ENCODE peak calls at places on chromosomes 3 and 15, in five cellular contexts. K is heart left ventricle, M is cardiac muscle cell, X is right cardiac atrium, N is endothelial cell of umbilical vein. V is an unnamed sample.

GRCh38 chr3:183230826-183231225 is 22.2 kb upstream of the B3GNT5 start:
- DNase-seq in K (no peak), M (no peak), N (no peak), X (no peak), V (no peak)

GRCh38 chr15:100671124-100671680 is 68.8 kb downstream of the ASB7 start:
- DNase-seq in N (no peak), X (no peak), K (no peak), M (no peak), V (no peak)

GRCh38 chr15:47870956-47871625 is 153.8 kb downstream of the SEMA6D start:
- DNase-seq in M (no peak), N (peak; percentile 91), K (no peak), X (no peak), V (peak; percentile 68)

GRCh38 chr3:38141952-38142273 is 3.5 kb downstream of the MYD88 start:
- DNase-seq in X (no peak), K (no peak), M (no peak), N (no peak), V (no peak)

GRCh38 chr3:108106031-108106430 is 15.2 kb upstream of the CD47 start:
- DNase-seq in M (no peak), K (no peak), N (no peak), X (no peak), V (peak; percentile 76)

GRCh38 chr3:70832811-70833509 is 520.5 kb upstream of the MDFIC2 start:
- DNase-seq in M (no peak), K (no peak), N (no peak), X (no peak), V (peak; percentile 59)

GRCh38 chr15:73794501-73795133 is 41.5 kb upstream of the INSYN1 start:
- DNase-seq in N (no peak), X (no peak), M (no peak), K (no peak), V (no peak)

GRCh38 chr3:138608322-138609214 is at the start of gene FAIM:
- DNase-seq in N (peak; percentile 77), K (peak; percentile 80), X (peak; percentile 69), M (peak; percentile 70), V (no peak)

GRCh38 chr3:127794972-127795371 is 27.3 kb downstream of the MGLL start:
- DNase-seq in N (no peak), K (no peak), M (no peak), X (no peak), V (no peak)

GRCh38 chr3:128427175-128427857 is 39.4 kb downstream of the DNAJB8 start:
- DNase-seq in M (no peak), K (no peak), N (no peak), X (no peak), V (no peak)

GRCh38 chr15:45804028-45804427 is 169.2 kb downstream of the SQOR start:
- DNase-seq in N (no peak), X (no peak), K (no peak), M (no peak), V (no peak)

GRCh38 chr3:28053759-28054158 is 187.7 kb upstream of the CMC1 start:
- DNase-seq in K (no peak), X (no peak), M (no peak), N (no peak), V (peak; percentile 28)

GRCh38 chr3:184626942-184627341 is 65.4 kb downstream of the EPHB3 start:
- DNase-seq in M (peak; percentile 60), X (no peak), N (no peak), K (peak; percentile 66), V (no peak)

GRCh38 chr15:39713846-39714245 is 68.8 kb downstream of the FSIP1 start:
- DNase-seq in K (no peak), N (no peak), M (no peak), X (no peak), V (no peak)

GRCh38 chr3:21331321-21331720 is 419.7 kb downstream of the ZNF385D start:
- DNase-seq in K (no peak), N (no peak), X (no peak), M (no peak), V (no peak)

GRCh38 chr15:34038023-34038403 is 991 bp downstream of the AVEN start:
- DNase-seq in N (peak; percentile 46), K (no peak), M (no peak), X (no peak), V (no peak)

GRCh38 chr3:188111002-188111584 is 42.9 kb upstream of the LPP start:
- DNase-seq in N (no peak), M (no peak), K (no peak), X (no peak), V (no peak)

GRCh38 chr3:126720596-126720995 is 16.6 kb downstream of the CHCHD6 start:
- DNase-seq in M (no peak), K (no peak), N (no peak), X (no peak), V (no peak)

GRCh38 chr3:53842436-53843194 is 3.6 kb downstream of the CHDH start:
- DNase-seq in N (no peak), K (peak; percentile 58), M (peak; percentile 27), X (peak; percentile 46), V (no peak)

GRCh38 chr3:154885016-154885415 is 195.1 kb upstream of the MME start:
- DNase-seq in M (no peak), N (no peak), K (no peak), X (no peak), V (no peak)

GRCh38 chr15:79978694-79979519 is 7.9 kb upstream of the BCL2A1 start:
- DNase-seq in N (no peak), K (no peak), M (peak; percentile 14), X (no peak), V (peak; percentile 55)

GRCh38 chr3:183697610-183698317 is at the start of gene YEATS2:
- DNase-seq in M (peak; percentile 79), N (peak; percentile 66), K (peak; percentile 69), X (peak; percentile 71), V (peak; percentile 29)

GRCh38 chr3:40765884-40766283 is 241.1 kb downstream of the ZNF621 start:
- DNase-seq in K (no peak), M (no peak), N (no peak), X (no peak), V (peak; percentile 38)

GRCh38 chr3:100107227-100107626 is 7.1 kb downstream of the FILIP1L start:
- DNase-seq in X (no peak), K (no peak), N (no peak), M (no peak), V (no peak)

GRCh38 chr3:72475258-72476138 is 372.7 kb downstream of the SHQ1 start:
- DNase-seq in M (no peak), N (no peak), K (no peak), X (no peak), V (no peak)

GRCh38 chr15:29135266-29135665 is 134.4 kb downstream of the NSMCE3 start:
- DNase-seq in N (no peak), M (no peak), X (no peak), K (no peak), V (no peak)

GRCh38 chr3:101720851-101721649 is 3.4 kb upstream of the CEP97 start:
- DNase-seq in N (no peak), M (no peak), X (no peak), K (no peak), V (peak; percentile 38)
- H3K4me3 ChIP-seq in N (no peak overlapping the region), M (no peak overlapping the region), X (no peak overlapping the region), K (no peak overlapping the region), V (no peak overlapping the region)

DNA sequence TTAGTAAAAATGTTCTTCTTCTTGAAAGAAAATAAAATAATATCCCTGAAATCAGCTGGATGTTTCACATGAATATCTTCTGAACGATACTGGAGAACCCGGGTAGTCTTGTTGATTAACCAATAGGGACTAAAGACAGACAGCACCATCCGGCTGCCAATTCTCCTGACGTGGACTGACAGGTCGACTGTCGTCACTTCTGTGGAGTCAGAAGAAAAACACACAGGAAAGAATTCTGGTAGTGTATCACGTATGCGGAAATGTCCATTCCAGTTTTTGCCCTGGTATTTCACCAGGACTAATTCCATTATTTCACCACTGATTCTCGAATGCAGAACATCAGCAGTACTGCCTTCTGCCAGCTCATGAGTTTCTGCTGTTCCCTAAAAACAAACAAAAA is 144.6 kb downstream of the VPS13C start:
- DNase-seq in X (no peak), K (no peak), N (no peak), M (no peak), V (no peak)
- H3K4me3 ChIP-seq in X (no peak overlapping the region), K (no peak overlapping the region), N (no peak overlapping the region), M (no peak overlapping the region), V (no peak overlapping the region)

DNA sequence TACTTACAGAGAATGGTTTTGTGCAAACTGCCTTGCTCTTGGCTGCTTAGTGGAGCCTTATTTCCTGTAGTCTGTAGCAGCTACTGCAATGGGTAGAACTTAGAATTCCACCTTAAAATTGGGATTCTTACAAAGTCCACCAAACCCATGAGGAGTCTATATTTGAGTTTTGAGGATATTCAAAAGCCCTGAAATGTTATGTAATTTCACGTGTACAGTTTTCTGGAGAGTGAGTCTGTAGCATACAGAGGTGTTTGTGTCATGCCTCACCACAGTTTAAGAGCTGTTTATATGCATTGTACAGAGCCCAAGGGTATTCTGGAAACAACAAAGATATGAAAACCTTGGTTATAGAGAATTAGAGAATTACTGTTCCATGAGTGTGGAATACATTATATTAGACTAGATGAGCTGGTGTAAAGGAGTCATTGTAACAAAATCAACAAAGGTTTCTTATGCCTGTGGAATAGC is 114.4 kb downstream of the MBNL1 start:
- DNase-seq in M (no peak), K (no peak), N (no peak), X (no peak), V (no peak)
- H3K4me3 ChIP-seq in M (no peak overlapping the region), K (peak overlapping the region; percentile 53), N (no peak overlapping the region), X (peak overlapping the region; percentile 61), V (no peak overlapping the region)

GRCh38 chr3:42263354-42264346 is 2.3 kb downstream of the CCK start:
- DNase-seq in X (no peak), M (peak; percentile 28), N (no peak), K (no peak), V (no peak)
- H3K4me3 ChIP-seq in X (no peak overlapping the region), M (peak overlapping the region; percentile 9), N (no peak overlapping the region), K (peak overlapping the region; percentile 21), V (peak overlapping the region; percentile 18)

GRCh38 chr3:120418866-120419490 is 31.8 kb downstream of the FSTL1 start:
- DNase-seq in K (peak; percentile 75), N (peak; percentile 68), X (no peak), M (peak; percentile 68), V (no peak)
- H3K4me3 ChIP-seq in K (no peak overlapping the region), N (no peak overlapping the region), X (no peak overlapping the region), M (no peak overlapping the region), V (no peak overlapping the region)

GRCh38 chr3:12437223-12437605 is 47.1 kb upstream of the TSEN2 start:
- DNase-seq in M (no peak), X (no peak), N (no peak), K (no peak), V (no peak)
- H3K4me3 ChIP-seq in M (no peak overlapping the region), X (no peak overlapping the region), N (no peak overlapping the region), K (no peak overlapping the region), V (no peak overlapping the region)

GRCh38 chr3:148816427-148816826 is 11.2 kb upstream of the CPB1 start:
- DNase-seq in X (no peak), N (no peak), M (no peak), K (no peak), V (no peak)
- H3K4me3 ChIP-seq in X (no peak overlapping the region), N (no peak overlapping the region), M (no peak overlapping the region), K (no peak overlapping the region), V (no peak overlapping the region)

V was measured in skeletal muscle cell.